ENCODE peak calls at places on chromosomes 11 and 22, in seven cellular contexts. One of them, this sample, is unnamed.

GRCh38 chr22:19244600-19245352 is 46.7 kb downstream of the CLTCL1 start:
- DNase-seq in sigmoid colon: no peak
- DNase-seq in lower leg skin: no peak
- DNase-seq in adrenal gland: no peak
- DNase-seq in spleen: no peak
- DNase-seq in uterus: no peak
- DNase-seq in right lobe of liver: no peak
- DNase-seq in this sample: peak

GRCh38 chr11:1768141-1768469 is 4.4 kb upstream of the CTSD start:
- DNase-seq in sigmoid colon: no peak
- DNase-seq in lower leg skin: no peak
- DNase-seq in adrenal gland: peak
- DNase-seq in spleen: no peak
- DNase-seq in uterus: no peak
- DNase-seq in right lobe of liver: no peak
- DNase-seq in this sample: no peak

GRCh38 chr11:296976-297665 is 2.2 kb downstream of the IFITM5 start:
- DNase-seq in sigmoid colon: peak
- DNase-seq in lower leg skin: peak
- DNase-seq in adrenal gland: no peak
- DNase-seq in spleen: peak
- DNase-seq in uterus: no peak
- DNase-seq in right lobe of liver: no peak
- DNase-seq in this sample: no peak

GRCh38 chr11:14977481-14977880 is 5.3 kb upstream of the CALCA start:
- DNase-seq in sigmoid colon: no peak
- DNase-seq in lower leg skin: no peak
- DNase-seq in adrenal gland: no peak
- DNase-seq in spleen: no peak
- DNase-seq in uterus: no peak
- DNase-seq in right lobe of liver: no peak
- DNase-seq in this sample: no peak

GRCh38 chr11:116605543-116605942 is 167.2 kb downstream of the BUD13 start:
- DNase-seq in sigmoid colon: peak
- DNase-seq in lower leg skin: peak
- DNase-seq in adrenal gland: no peak
- DNase-seq in spleen: no peak
- DNase-seq in uterus: no peak
- DNase-seq in right lobe of liver: peak
- DNase-seq in this sample: peak

GRCh38 chr11:18723991-18724390 is 2.0 kb downstream of the IGSF22 start:
- DNase-seq in sigmoid colon: no peak
- DNase-seq in lower leg skin: no peak
- DNase-seq in adrenal gland: no peak
- DNase-seq in spleen: no peak
- DNase-seq in uterus: no peak
- DNase-seq in right lobe of liver: no peak
- DNase-seq in this sample: no peak

GRCh38 chr11:29328961-29329441 is 687.8 kb downstream of the KCNA4 start:
- DNase-seq in sigmoid colon: no peak
- DNase-seq in lower leg skin: no peak
- DNase-seq in adrenal gland: peak
- DNase-seq in spleen: no peak
- DNase-seq in uterus: no peak
- DNase-seq in right lobe of liver: no peak
- DNase-seq in this sample: peak

GRCh38 chr11:17513853-17514252 is 30.4 kb downstream of the USH1C start:
- DNase-seq in sigmoid colon: no peak
- DNase-seq in lower leg skin: no peak
- DNase-seq in adrenal gland: peak
- DNase-seq in spleen: no peak
- DNase-seq in uterus: no peak
- DNase-seq in right lobe of liver: no peak
- DNase-seq in this sample: no peak

GRCh38 chr11:113504586-113504985 is 29.4 kb upstream of the DRD2 start:
- DNase-seq in sigmoid colon: no peak
- DNase-seq in lower leg skin: no peak
- DNase-seq in adrenal gland: no peak
- DNase-seq in spleen: no peak
- DNase-seq in uterus: no peak
- DNase-seq in right lobe of liver: no peak
- DNase-seq in this sample: no peak

GRCh38 chr22:44758354-44758969 is 6.1 kb downstream of the ARHGAP8 start:
- DNase-seq in sigmoid colon: no peak
- DNase-seq in lower leg skin: no peak
- DNase-seq in adrenal gland: no peak
- DNase-seq in spleen: peak
- DNase-seq in uterus: no peak
- DNase-seq in right lobe of liver: no peak
- DNase-seq in this sample: no peak

GRCh38 chr11:68480855-68481510 is 20.4 kb downstream of the PPP6R3 start:
- DNase-seq in sigmoid colon: no peak
- DNase-seq in lower leg skin: no peak
- DNase-seq in adrenal gland: no peak
- DNase-seq in spleen: no peak
- DNase-seq in uterus: no peak
- DNase-seq in right lobe of liver: no peak
- DNase-seq in this sample: no peak

GRCh38 chr11:123251656-123252344 is 56.8 kb upstream of the CLMP start:
- DNase-seq in sigmoid colon: peak
- DNase-seq in lower leg skin: no peak
- DNase-seq in adrenal gland: peak
- DNase-seq in spleen: no peak
- DNase-seq in uterus: peak
- DNase-seq in right lobe of liver: no peak
- DNase-seq in this sample: no peak

GRCh38 chr11:26777276-26777939 is 55.5 kb upstream of the SLC5A12 start:
- DNase-seq in sigmoid colon: no peak
- DNase-seq in lower leg skin: no peak
- DNase-seq in adrenal gland: no peak
- DNase-seq in spleen: no peak
- DNase-seq in uterus: no peak
- DNase-seq in right lobe of liver: no peak
- DNase-seq in this sample: no peak

GRCh38 chr22:29370556-29370955 is 17.8 kb downstream of the AP1B1 start:
- DNase-seq in sigmoid colon: no peak
- DNase-seq in lower leg skin: no peak
- DNase-seq in adrenal gland: no peak
- DNase-seq in spleen: peak
- DNase-seq in uterus: no peak
- DNase-seq in right lobe of liver: no peak
- DNase-seq in this sample: no peak

GRCh38 chr11:65400295-65401072 is 14.0 kb downstream of the FRMD8 start:
- DNase-seq in sigmoid colon: no peak
- DNase-seq in lower leg skin: no peak
- DNase-seq in adrenal gland: no peak
- DNase-seq in spleen: no peak
- DNase-seq in uterus: no peak
- DNase-seq in right lobe of liver: no peak
- DNase-seq in this sample: no peak
- TF ChIP-seq POLR2A in sigmoid colon: no peak
- TF ChIP-seq POLR2A in lower leg skin: no peak
- TF ChIP-seq POLR2A in adrenal gland: no peak
- TF ChIP-seq POLR2A in spleen: no peak
- TF ChIP-seq POLR2A in uterus: no peak
- TF ChIP-seq POLR2A in right lobe of liver: no peak
- TF ChIP-seq POLR2A in this sample: no peak

GRCh38 chr22:38348751-38349496 is 31.7 kb upstream of the CSNK1E start:
- DNase-seq in sigmoid colon: peak
- DNase-seq in lower leg skin: peak
- DNase-seq in adrenal gland: no peak
- DNase-seq in spleen: peak
- DNase-seq in uterus: peak
- DNase-seq in right lobe of liver: no peak
- DNase-seq in this sample: no peak

GRCh38 chr22:38347181-38347943 is 30.1 kb upstream of the CSNK1E start:
- DNase-seq in sigmoid colon: peak
- DNase-seq in lower leg skin: peak
- DNase-seq in adrenal gland: no peak
- DNase-seq in spleen: peak
- DNase-seq in uterus: peak
- DNase-seq in right lobe of liver: no peak
- DNase-seq in this sample: no peak

GRCh38 chr22:38345782-38346181 is 28.5 kb upstream of the CSNK1E start:
- DNase-seq in sigmoid colon: peak
- DNase-seq in lower leg skin: peak
- DNase-seq in adrenal gland: no peak
- DNase-seq in spleen: peak
- DNase-seq in uterus: peak
- DNase-seq in right lobe of liver: no peak
- DNase-seq in this sample: no peak

GRCh38 chr22:38346506-38346905 is 29.3 kb upstream of the CSNK1E start:
- DNase-seq in sigmoid colon: peak
- DNase-seq in lower leg skin: peak
- DNase-seq in adrenal gland: no peak
- DNase-seq in spleen: peak
- DNase-seq in uterus: peak
- DNase-seq in right lobe of liver: no peak
- DNase-seq in this sample: no peak

GRCh38 chr22:38347944-38348750 is 30.9 kb upstream of the CSNK1E start:
- DNase-seq in sigmoid colon: peak
- DNase-seq in lower leg skin: peak
- DNase-seq in adrenal gland: no peak
- DNase-seq in spleen: peak
- DNase-seq in uterus: peak
- DNase-seq in right lobe of liver: no peak
- DNase-seq in this sample: no peak
- TF ChIP-seq POLR2A in sigmoid colon: no peak
- TF ChIP-seq POLR2A in lower leg skin: no peak
- TF ChIP-seq POLR2A in adrenal gland: no peak
- TF ChIP-seq POLR2A in spleen: no peak
- TF ChIP-seq POLR2A in uterus: no peak
- TF ChIP-seq POLR2A in right lobe of liver: no peak
- TF ChIP-seq POLR2A in this sample: no peak

GRCh38 chr11:134731562-134731961 is 319.5 kb upstream of the B3GAT1 start:
- DNase-seq in sigmoid colon: no peak
- DNase-seq in lower leg skin: peak
- DNase-seq in adrenal gland: no peak
- DNase-seq in spleen: peak
- DNase-seq in uterus: no peak
- DNase-seq in right lobe of liver: no peak
- DNase-seq in this sample: no peak
- TF ChIP-seq POLR2A in sigmoid colon: no peak
- TF ChIP-seq POLR2A in lower leg skin: no peak
- TF ChIP-seq POLR2A in adrenal gland: no peak
- TF ChIP-seq POLR2A in spleen: no peak
- TF ChIP-seq POLR2A in uterus: no peak
- TF ChIP-seq POLR2A in right lobe of liver: no peak
- TF ChIP-seq POLR2A in this sample: no peak

GRCh38 chr22:41381329-41382097 is at the start of gene TEF:
- DNase-seq in sigmoid colon: peak
- DNase-seq in lower leg skin: peak
- DNase-seq in adrenal gland: peak
- DNase-seq in spleen: peak
- DNase-seq in uterus: peak
- DNase-seq in right lobe of liver: peak
- DNase-seq in this sample: peak
- TF ChIP-seq POLR2A in sigmoid colon: peak
- TF ChIP-seq POLR2A in lower leg skin: peak
- TF ChIP-seq POLR2A in adrenal gland: peak
- TF ChIP-seq POLR2A in spleen: no peak
- TF ChIP-seq POLR2A in uterus: peak
- TF ChIP-seq POLR2A in right lobe of liver: peak
- TF ChIP-seq POLR2A in this sample: no peak

This sample was measured in NB4.